ENCODE peak calls at places on chromosomes 2 and 18, in five cellular contexts. One of them, this sample, is unnamed.

GRCh38 chr2:237324446-237325236 is 89.3 kb downstream of the COL6A3 start:
- DNase-seq in ascending aorta: no peak
- DNase-seq in transverse colon: peak
- DNase-seq in Peyer's patch: no peak
- DNase-seq in upper lobe of right lung: no peak
- DNase-seq in this sample: no peak

GRCh38 chr2:26925100-26925791 is 45.2 kb upstream of the MAPRE3 start:
- DNase-seq in Peyer's patch: peak
- DNase-seq in upper lobe of right lung: no peak
- DNase-seq in ascending aorta: no peak
- DNase-seq in transverse colon: no peak
- DNase-seq in this sample: no peak

GRCh38 chr18:75727479-75727878 is 300.0 kb upstream of the SMIM21 start:
- DNase-seq in upper lobe of right lung: peak
- DNase-seq in ascending aorta: no peak
- DNase-seq in transverse colon: peak
- DNase-seq in Peyer's patch: no peak
- DNase-seq in this sample: no peak

GRCh38 chr2:182616471-182617393 is 99.3 kb upstream of the DNAJC10 start:
- DNase-seq in transverse colon: no peak
- DNase-seq in Peyer's patch: no peak
- DNase-seq in upper lobe of right lung: no peak
- DNase-seq in ascending aorta: no peak
- DNase-seq in this sample: no peak

GRCh38 chr2:54524236-54524991 is 68.3 kb downstream of the SPTBN1 start:
- DNase-seq in Peyer's patch: no peak
- DNase-seq in ascending aorta: peak
- DNase-seq in upper lobe of right lung: no peak
- DNase-seq in transverse colon: no peak
- DNase-seq in this sample: no peak

GRCh38 chr2:67836861-67837260 is 225.9 kb downstream of the C1D start:
- DNase-seq in transverse colon: no peak
- DNase-seq in ascending aorta: no peak
- DNase-seq in Peyer's patch: no peak
- DNase-seq in upper lobe of right lung: no peak
- DNase-seq in this sample: no peak

GRCh38 chr2:66443977-66444855 is 9.3 kb downstream of the MEIS1 start:
- DNase-seq in upper lobe of right lung: no peak
- DNase-seq in Peyer's patch: no peak
- DNase-seq in transverse colon: no peak
- DNase-seq in ascending aorta: no peak
- DNase-seq in this sample: no peak

GRCh38 chr18:25662247-25662646 is 310.3 kb upstream of the ZNF521 start:
- DNase-seq in ascending aorta: no peak
- DNase-seq in upper lobe of right lung: no peak
- DNase-seq in transverse colon: no peak
- DNase-seq in Peyer's patch: no peak
- DNase-seq in this sample: no peak

GRCh38 chr2:115400940-115401339 is 958.5 kb downstream of the DPP10 start:
- DNase-seq in ascending aorta: no peak
- DNase-seq in Peyer's patch: no peak
- DNase-seq in upper lobe of right lung: no peak
- DNase-seq in transverse colon: no peak
- DNase-seq in this sample: no peak

GRCh38 chr2:9844036-9844483 is 786 bp downstream of the TAF1B start:
- DNase-seq in transverse colon: no peak
- DNase-seq in ascending aorta: no peak
- DNase-seq in Peyer's patch: no peak
- DNase-seq in upper lobe of right lung: no peak
- DNase-seq in this sample: no peak

GRCh38 chr2:18799397-18799796 is 210.0 kb upstream of the NT5C1B start:
- DNase-seq in Peyer's patch: no peak
- DNase-seq in ascending aorta: no peak
- DNase-seq in transverse colon: no peak
- DNase-seq in upper lobe of right lung: no peak
- DNase-seq in this sample: no peak

GRCh38 chr2:152051373-152051893 is 47.4 kb downstream of the CACNB4 start:
- DNase-seq in transverse colon: no peak
- DNase-seq in upper lobe of right lung: no peak
- DNase-seq in ascending aorta: no peak
- DNase-seq in Peyer's patch: no peak
- DNase-seq in this sample: no peak

GRCh38 chr18:50401334-50401733 is 26.5 kb downstream of the SKA1 start:
- DNase-seq in ascending aorta: no peak
- DNase-seq in Peyer's patch: no peak
- DNase-seq in transverse colon: no peak
- DNase-seq in upper lobe of right lung: no peak
- DNase-seq in this sample: no peak

GRCh38 chr18:50398099-50398498 is 23.3 kb downstream of the SKA1 start:
- DNase-seq in ascending aorta: no peak
- DNase-seq in upper lobe of right lung: no peak
- DNase-seq in Peyer's patch: no peak
- DNase-seq in transverse colon: no peak
- DNase-seq in this sample: no peak

GRCh38 chr18:50401888-50402287 is 27.0 kb downstream of the SKA1 start:
- DNase-seq in ascending aorta: no peak
- DNase-seq in Peyer's patch: peak
- DNase-seq in upper lobe of right lung: peak
- DNase-seq in transverse colon: peak
- DNase-seq in this sample: peak

GRCh38 chr18:50398947-50399346 is 24.1 kb downstream of the SKA1 start:
- DNase-seq in upper lobe of right lung: no peak
- DNase-seq in transverse colon: no peak
- DNase-seq in ascending aorta: no peak
- DNase-seq in Peyer's patch: no peak
- DNase-seq in this sample: no peak

GRCh38 chr18:50399582-50399981 is 24.7 kb downstream of the SKA1 start:
- DNase-seq in Peyer's patch: no peak
- DNase-seq in ascending aorta: no peak
- DNase-seq in transverse colon: no peak
- DNase-seq in upper lobe of right lung: no peak
- DNase-seq in this sample: no peak
- H3K4me3 ChIP-seq in Peyer's patch: no peak
- H3K4me3 ChIP-seq in ascending aorta: no peak
- H3K4me3 ChIP-seq in transverse colon: no peak
- H3K4me3 ChIP-seq in upper lobe of right lung: no peak
- H3K4me3 ChIP-seq in this sample: no peak

GRCh38 chr18:42736074-42736473 is 379.4 kb downstream of the RIT2 start:
- DNase-seq in transverse colon: no peak
- DNase-seq in upper lobe of right lung: no peak
- DNase-seq in ascending aorta: no peak
- DNase-seq in Peyer's patch: no peak
- DNase-seq in this sample: no peak

GRCh38 chr18:42734520-42734919 is 381.0 kb downstream of the RIT2 start:
- DNase-seq in upper lobe of right lung: no peak
- DNase-seq in ascending aorta: no peak
- DNase-seq in Peyer's patch: no peak
- DNase-seq in transverse colon: no peak
- DNase-seq in this sample: no peak

GRCh38 chr18:42730272-42730671 is 385.2 kb downstream of the RIT2 start:
- DNase-seq in Peyer's patch: no peak
- DNase-seq in upper lobe of right lung: no peak
- DNase-seq in ascending aorta: no peak
- DNase-seq in transverse colon: no peak
- DNase-seq in this sample: no peak
- TF ChIP-seq CTCF in Peyer's patch: no peak
- TF ChIP-seq CTCF in upper lobe of right lung: peak
- TF ChIP-seq CTCF in ascending aorta: no peak
- TF ChIP-seq CTCF in transverse colon: no peak
- TF ChIP-seq CTCF in this sample: no peak

GRCh38 chr18:50644146-50644545 is 84.3 kb downstream of the MAPK4 start:
- DNase-seq in transverse colon: no peak
- DNase-seq in Peyer's patch: no peak
- DNase-seq in upper lobe of right lung: no peak
- DNase-seq in ascending aorta: no peak
- DNase-seq in this sample: no peak
- H3K27ac ChIP-seq in transverse colon: no peak
- H3K27ac ChIP-seq in Peyer's patch: no peak
- H3K27ac ChIP-seq in upper lobe of right lung: no peak
- H3K27ac ChIP-seq in ascending aorta: no peak
- H3K27ac ChIP-seq in this sample: no peak

GRCh38 chr2:70553334-70553583 is 367 bp downstream of the TGFA start:
- DNase-seq in upper lobe of right lung: no peak
- DNase-seq in transverse colon: peak
- DNase-seq in ascending aorta: no peak
- DNase-seq in Peyer's patch: peak
- DNase-seq in this sample: peak

GRCh38 chr2:70553584-70554337 is at the start of gene TGFA:
- DNase-seq in upper lobe of right lung: peak
- DNase-seq in ascending aorta: peak
- DNase-seq in transverse colon: peak
- DNase-seq in Peyer's patch: peak
- DNase-seq in this sample: peak

GRCh38 chr2:70552501-70553333 is 909 bp downstream of the TGFA start:
- DNase-seq in ascending aorta: no peak
- DNase-seq in Peyer's patch: no peak
- DNase-seq in upper lobe of right lung: no peak
- DNase-seq in transverse colon: peak
- DNase-seq in this sample: no peak

GRCh38 chr2:70556608-70557007 is 3.0 kb upstream of the TGFA start:
- DNase-seq in transverse colon: no peak
- DNase-seq in upper lobe of right lung: no peak
- DNase-seq in Peyer's patch: no peak
- DNase-seq in ascending aorta: no peak
- DNase-seq in this sample: no peak

GRCh38 chr2:70554338-70554892 is 789 bp upstream of the TGFA start:
- DNase-seq in ascending aorta: no peak
- DNase-seq in upper lobe of right lung: no peak
- DNase-seq in transverse colon: no peak
- DNase-seq in Peyer's patch: no peak
- DNase-seq in this sample: no peak
- H3K4me3 ChIP-seq in ascending aorta: peak
- H3K4me3 ChIP-seq in upper lobe of right lung: peak
- H3K4me3 ChIP-seq in transverse colon: peak
- H3K4me3 ChIP-seq in Peyer's patch: peak
- H3K4me3 ChIP-seq in this sample: peak

DNA sequence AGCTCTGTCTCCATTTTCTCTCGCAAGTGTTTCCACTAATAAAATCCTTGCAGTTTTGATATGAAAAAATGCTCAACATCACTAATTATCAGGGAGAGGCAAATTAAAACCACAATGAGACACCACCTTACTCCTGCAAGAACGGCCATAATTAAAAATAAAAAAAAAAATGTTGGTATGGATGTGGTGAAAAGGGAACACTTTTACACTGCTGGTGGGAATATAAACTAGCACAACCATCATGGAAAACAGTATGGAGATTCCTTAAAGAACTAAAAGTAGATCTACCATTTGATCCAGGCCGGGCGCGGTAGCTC is 49.8 kb upstream of the GREB1L start:
- DNase-seq in transverse colon: no peak
- DNase-seq in Peyer's patch: no peak
- DNase-seq in upper lobe of right lung: no peak
- DNase-seq in ascending aorta: no peak
- DNase-seq in this sample: no peak
- TF ChIP-seq CTCF in transverse colon: no peak
- TF ChIP-seq CTCF in Peyer's patch: no peak
- TF ChIP-seq CTCF in upper lobe of right lung: no peak
- TF ChIP-seq CTCF in ascending aorta: no peak
- TF ChIP-seq CTCF in this sample: no peak

GRCh38 chr2:176453784-176454183 is 184.5 kb downstream of the MTX2 start:
- DNase-seq in ascending aorta: no peak
- DNase-seq in transverse colon: no peak
- DNase-seq in upper lobe of right lung: no peak
- DNase-seq in Peyer's patch: no peak
- DNase-seq in this sample: no peak

GRCh38 chr2:176445831-176446433 is 176.7 kb downstream of the MTX2 start:
- DNase-seq in upper lobe of right lung: no peak
- DNase-seq in ascending aorta: no peak
- DNase-seq in Peyer's patch: no peak
- DNase-seq in transverse colon: no peak
- DNase-seq in this sample: no peak

GRCh38 chr2:176446718-176447414 is 177.6 kb downstream of the MTX2 start:
- DNase-seq in upper lobe of right lung: no peak
- DNase-seq in Peyer's patch: no peak
- DNase-seq in ascending aorta: no peak
- DNase-seq in transverse colon: no peak
- DNase-seq in this sample: no peak

GRCh38 chr2:176447616-176448015 is 178.4 kb downstream of the MTX2 start:
- DNase-seq in Peyer's patch: no peak
- DNase-seq in ascending aorta: no peak
- DNase-seq in upper lobe of right lung: no peak
- DNase-seq in transverse colon: no peak
- DNase-seq in this sample: no peak

GRCh38 chr2:176449852-176450251 is 180.6 kb downstream of the MTX2 start:
- DNase-seq in transverse colon: no peak
- DNase-seq in ascending aorta: no peak
- DNase-seq in upper lobe of right lung: no peak
- DNase-seq in Peyer's patch: no peak
- DNase-seq in this sample: no peak
- H3K27ac ChIP-seq in transverse colon: no peak
- H3K27ac ChIP-seq in ascending aorta: no peak
- H3K27ac ChIP-seq in upper lobe of right lung: no peak
- H3K27ac ChIP-seq in Peyer's patch: no peak
- H3K27ac ChIP-seq in this sample: no peak

DNA sequence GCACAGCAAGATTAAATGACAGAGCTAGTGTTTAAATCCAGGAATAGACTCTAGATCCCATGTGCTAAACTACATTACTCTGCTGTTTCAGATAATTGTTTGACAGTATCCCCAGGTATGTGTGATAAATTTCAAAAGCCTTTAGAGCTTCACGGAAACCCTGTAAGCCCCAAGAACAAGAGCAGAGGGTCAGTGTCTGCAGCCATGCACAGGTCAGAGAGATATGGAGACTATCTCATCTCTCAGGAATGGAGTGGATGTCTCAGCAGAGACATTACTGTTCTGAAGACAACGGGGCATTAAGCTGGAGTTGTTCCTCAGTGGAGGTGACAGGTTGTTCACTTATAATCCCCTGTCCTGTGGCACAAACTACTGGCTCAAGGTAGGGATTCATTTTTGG is 139.1 kb upstream of the FOSL2 start:
- DNase-seq in transverse colon: no peak
- DNase-seq in upper lobe of right lung: no peak
- DNase-seq in Peyer's patch: no peak
- DNase-seq in ascending aorta: no peak
- DNase-seq in this sample: no peak
- H3K4me3 ChIP-seq in transverse colon: no peak
- H3K4me3 ChIP-seq in upper lobe of right lung: no peak
- H3K4me3 ChIP-seq in Peyer's patch: no peak
- H3K4me3 ChIP-seq in ascending aorta: no peak
- H3K4me3 ChIP-seq in this sample: no peak

This sample was measured in CD8-positive, alpha-beta T cell.